ENCODE peak calls at places on chromosomes 6 and 20, in eight cellular contexts. M is activated gamma-delta T cell treated with Interleukin-2 at 50 U/mL for 16 hours; X is GM13977; J is EL; W is ELF-1; D is esophagus muscularis mucosa; T is CD8-positive, alpha-beta T cell; Z is SJSA1. Q is an unnamed sample.

GRCh38 chr20:2817341-2817726 is 1.2 kb downstream of the TMEM239 start:
- DNase-seq in X (no peak), M (no peak), D (no peak), W (no peak), J (no peak), Z (no peak), T (no peak), Q (no peak)

GRCh38 chr6:165135889-165136288 is 173.5 kb downstream of the C6orf118 start:
- DNase-seq in J (no peak), X (no peak), Z (no peak), M (no peak), D (no peak), T (no peak), W (no peak), Q (no peak)

GRCh38 chr6:165899592-165899991 is 236.6 kb upstream of the PDE10A start:
- DNase-seq in W (no peak), J (no peak), Z (no peak), X (no peak), T (no peak), M (no peak), D (no peak), Q (no peak)

GRCh38 chr20:9081423-9081966 is 12.6 kb downstream of the PLCB4 start:
- DNase-seq in D (no peak), Z (no peak), X (no peak), M (no peak), J (no peak), T (no peak), W (no peak), Q (no peak)

GRCh38 chr6:20024316-20024673 is 187.1 kb downstream of the ID4 start:
- DNase-seq in D (peak), X (no peak), M (no peak), W (no peak), J (no peak), Z (no peak), T (no peak), Q (no peak)

GRCh38 chr6:145012039-145012662 is 723.2 kb downstream of the EPM2A start:
- DNase-seq in W (no peak), Z (peak), J (peak), T (no peak), X (no peak), D (no peak), M (no peak), Q (no peak)

GRCh38 chr6:132101550-132101949 is 150.4 kb upstream of the CCN2 start:
- DNase-seq in J (no peak), Z (no peak), M (no peak), D (no peak), X (no peak), T (no peak), W (no peak), Q (no peak)

GRCh38 chr20:49483706-49484101 is 1.2 kb upstream of the KCNB1 start:
- DNase-seq in X (peak), J (no peak), M (no peak), T (no peak), D (no peak), Z (no peak), W (peak), Q (no peak)